ENCODE peak calls at places on chromosomes 12 and 14, in eight cellular contexts. U is NCI-H1694 treated with DMSO at 0.1 percent for 48 hours, Y is H9, Q is HFFc6, A is ureter, W is GM04504, M is right cardiac atrium, L is aorta. E is an unnamed sample.

GRCh38 chr12:112305951-112306350 is 76.3 kb downstream of the HECTD4 start:
- DNase-seq in Q (no peak), W (no peak), U (no peak), A (no peak), M (no peak), L (no peak), Y (no peak), E (no peak)

GRCh38 chr12:118544569-118544968 is 168.2 kb downstream of the SUDS3 start:
- DNase-seq in U (no peak), A (no peak), Q (peak), L (no peak), M (no peak), Y (peak), W (peak), E (peak)

GRCh38 chr14:60350366-60350720 is 101.3 kb downstream of the PPM1A start:
- DNase-seq in W (no peak), M (no peak), A (no peak), Y (peak), U (no peak), L (no peak), Q (no peak), E (no peak)

GRCh38 chr12:50132505-50133135 is 20.6 kb downstream of the COX14 start:
- DNase-seq in Q (peak), A (no peak), M (no peak), W (peak), U (no peak), Y (no peak), L (no peak), E (peak)

GRCh38 chr12:52867636-52868035 is 18.8 kb upstream of the KRT78 start:
- DNase-seq in Y (peak), U (no peak), M (peak), W (no peak), Q (no peak), L (peak), A (peak), E (no peak)

GRCh38 chr12:62758216-62758615 is 176.7 kb downstream of the PPM1H start:
- DNase-seq in W (no peak), Q (peak), L (no peak), U (no peak), A (no peak), M (no peak), Y (no peak), E (peak)

GRCh38 chr14:36604757-36605505 is 22.5 kb upstream of the NKX2-8 start:
- DNase-seq in Q (peak), M (no peak), L (no peak), Y (peak), U (peak), A (no peak), W (peak), E (peak)

GRCh38 chr14:100540141-100540925 is 46.9 kb downstream of the BEGAIN start:
- DNase-seq in W (no peak), U (no peak), M (peak), A (no peak), Q (no peak), L (peak), Y (peak), E (no peak)

GRCh38 chr14:64880382-64881121 is 845 bp upstream of the SPTB start:
- DNase-seq in Q (no peak), M (peak), A (peak), W (no peak), Y (peak), L (peak), U (peak), E (no peak)

GRCh38 chr12:113757223-113758002 is 208.7 kb downstream of the RBM19 start:
- DNase-seq in W (no peak), Q (no peak), U (peak), Y (peak), M (no peak), L (no peak), A (no peak), E (no peak)

GRCh38 chr12:7060353-7060954 is at the start of gene C1S:
- DNase-seq in U (no peak), Q (peak), M (peak), W (peak), Y (peak), L (peak), A (peak), E (peak)

GRCh38 chr12:47095446-47096236 is 15.9 kb upstream of the AMIGO2 start:
- DNase-seq in W (peak), Q (peak), L (no peak), A (no peak), M (no peak), U (no peak), Y (no peak), E (peak)

GRCh38 chr12:53063708-53064612 is 14.1 kb downstream of the TNS2 start:
- DNase-seq in U (no peak), Q (no peak), Y (no peak), M (peak), A (peak), L (peak), W (no peak), E (no peak)

GRCh38 chr12:1056390-1056789 is 65.4 kb downstream of the ERC1 start:
- DNase-seq in W (no peak), A (no peak), U (no peak), M (no peak), Y (peak), L (no peak), Q (no peak), E (no peak)

GRCh38 chr12:75564821-75565220 is 53.4 kb upstream of the KRR1 start:
- DNase-seq in W (no peak), Q (no peak), L (no peak), U (no peak), Y (no peak), A (no peak), M (no peak), E (no peak)

GRCh38 chr12:125185311-125185739 is 120.1 kb downstream of the AACS start:
- DNase-seq in A (no peak), Y (peak), Q (no peak), L (no peak), W (no peak), U (no peak), M (peak), E (no peak)

GRCh38 chr12:110531741-110532333 is 29.7 kb downstream of the RAD9B start:
- DNase-seq in Y (no peak), M (no peak), Q (peak), U (no peak), A (no peak), L (no peak), W (no peak), E (no peak)

GRCh38 chr14:36518031-36518585 is 1.9 kb downstream of the NKX2-1 start:
- DNase-seq in M (no peak), A (no peak), Y (no peak), L (no peak), Q (no peak), W (no peak), U (no peak), E (no peak)

GRCh38 chr14:71130491-71131179 is 223.4 kb downstream of the PCNX1 start:
- DNase-seq in M (no peak), Q (peak), W (no peak), A (no peak), L (no peak), Y (peak), U (no peak), E (peak)

GRCh38 chr12:100128509-100128908 is 14.2 kb downstream of the BLTP3B start:
- DNase-seq in L (no peak), W (no peak), U (peak), Y (peak), A (no peak), M (no peak), Q (peak), E (no peak)

GRCh38 chr12:20377750-20378149 is 9.4 kb downstream of the PDE3A start:
- DNase-seq in W (no peak), A (no peak), M (no peak), Y (no peak), L (no peak), U (no peak), Q (no peak), E (no peak)

GRCh38 chr12:49824886-49825285 is 3.3 kb downstream of the NCKAP5L start:
- DNase-seq in A (no peak), L (no peak), M (no peak), U (no peak), Y (no peak), W (no peak), Q (peak), E (no peak)

GRCh38 chr14:82447586-82447985 is 913.9 kb upstream of the SEL1L start:
- DNase-seq in M (no peak), L (no peak), W (no peak), Y (no peak), A (no peak), Q (no peak), U (peak), E (no peak)

GRCh38 chr12:10304161-10304574 is 3.5 kb upstream of the KLRD1 start:
- DNase-seq in A (no peak), M (no peak), U (no peak), L (no peak), Q (peak), Y (no peak), W (peak), E (peak)

E was measured in RCC 7860.